ENCODE peak calls at places on chromosomes 2 and 18, in six cellular contexts. W is AG04450, M is choroid plexus epithelial cell, L is nephron progenitor cell, U is A549, R is cardiac muscle cell. G is an unnamed sample.
A peak's percentile ranks its signal among the peaks of the same experiment; 100 is the strongest.

GRCh38 chr2:180910831-180911665 is 69.4 kb upstream of the UBE2E3 start:
- DNase-seq in W (no peak), U (no peak), M (no peak), L (peak; percentile 2), R (no peak), G (no peak)

GRCh38 chr2:55616509-55617159 is 788 bp downstream of the PPP4R3B start:
- DNase-seq in L (no peak), W (no peak), R (peak; percentile 71), M (peak; percentile 88), U (peak; percentile 62), G (peak; percentile 61)

GRCh38 chr2:124289060-124289459 is 264.0 kb downstream of the CNTNAP5 start:
- DNase-seq in W (no peak), L (no peak), R (no peak), U (no peak), M (no peak), G (no peak)

GRCh38 chr2:158321264-158321663 is 135.3 kb downstream of the CCDC148 start:
- DNase-seq in W (no peak), R (peak; percentile 48), U (no peak), M (peak; percentile 70), L (no peak), G (peak; percentile 14)

GRCh38 chr2:27509326-27509725 is 12.7 kb downstream of the GCKR start:
- DNase-seq in W (peak; percentile 13), R (peak; percentile 56), L (no peak), M (peak; percentile 75), U (no peak), G (peak; percentile 27)

GRCh38 chr2:42843131-42843530 is 50.7 kb upstream of the HAAO start:
- DNase-seq in W (no peak), M (no peak), L (no peak), R (no peak), U (no peak), G (no peak)

GRCh38 chr2:20525041-20526035 is 78.5 kb downstream of the RHOB start:
- DNase-seq in W (no peak), R (peak; percentile 71), M (peak; percentile 86), U (peak; percentile 55), L (no peak), G (peak; percentile 79)

GRCh38 chr2:207073791-207074678 is 91.7 kb downstream of the KLF7 start:
- DNase-seq in U (no peak), W (no peak), R (no peak), L (no peak), M (peak; percentile 41), G (peak; percentile 12)

GRCh38 chr2:109144271-109144670 is 15.3 kb downstream of the SH3RF3 start:
- DNase-seq in U (no peak), R (no peak), W (no peak), M (no peak), L (no peak), G (no peak)

GRCh38 chr18:36186461-36187137 is 698 bp upstream of the MOCOS start:
- DNase-seq in M (no peak), U (peak; percentile 22), W (no peak), L (peak; percentile 22), R (peak; percentile 40), G (no peak)

GRCh38 chr18:59101830-59102414 is 37.8 kb upstream of the SEC11C start:
- DNase-seq in M (no peak), W (no peak), L (no peak), U (no peak), R (no peak), G (no peak)

GRCh38 chr2:196849895-196850294 is 40.7 kb upstream of the C2orf66 start:
- DNase-seq in M (peak; percentile 56), L (no peak), R (peak; percentile 63), W (no peak), U (peak; percentile 58), G (peak; percentile 41)

GRCh38 chr2:1510184-1510583 is 96.9 kb downstream of the TPO start:
- DNase-seq in R (no peak), U (no peak), L (no peak), M (no peak), W (no peak), G (no peak)

GRCh38 chr2:240255165-240255491 is 114.7 kb upstream of the OTOS start:
- DNase-seq in M (no peak), R (no peak), W (no peak), U (no peak), L (no peak), G (no peak)

GRCh38 chr2:177143444-177143843 is 69.2 kb upstream of the HNRNPA3 start:
- DNase-seq in W (no peak), L (no peak), R (peak; percentile 54), U (peak; percentile 55), M (peak; percentile 62), G (peak; percentile 63)

GRCh38 chr2:79857888-79858287 is 345.0 kb downstream of the CTNNA2 start:
- DNase-seq in L (no peak), W (no peak), U (no peak), M (no peak), R (no peak), G (no peak)

GRCh38 chr2:79850912-79851311 is 338.1 kb downstream of the CTNNA2 start:
- DNase-seq in W (no peak), M (no peak), L (no peak), U (no peak), R (no peak), G (no peak)

GRCh38 chr2:79860233-79861058 is 347.6 kb downstream of the CTNNA2 start:
- DNase-seq in M (peak; percentile 39), U (peak; percentile 54), W (no peak), R (no peak), L (no peak), G (peak; percentile 11)

GRCh38 chr2:79849949-79850348 is 337.1 kb downstream of the CTNNA2 start:
- DNase-seq in R (no peak), U (no peak), M (no peak), W (no peak), L (no peak), G (no peak)

DNA sequence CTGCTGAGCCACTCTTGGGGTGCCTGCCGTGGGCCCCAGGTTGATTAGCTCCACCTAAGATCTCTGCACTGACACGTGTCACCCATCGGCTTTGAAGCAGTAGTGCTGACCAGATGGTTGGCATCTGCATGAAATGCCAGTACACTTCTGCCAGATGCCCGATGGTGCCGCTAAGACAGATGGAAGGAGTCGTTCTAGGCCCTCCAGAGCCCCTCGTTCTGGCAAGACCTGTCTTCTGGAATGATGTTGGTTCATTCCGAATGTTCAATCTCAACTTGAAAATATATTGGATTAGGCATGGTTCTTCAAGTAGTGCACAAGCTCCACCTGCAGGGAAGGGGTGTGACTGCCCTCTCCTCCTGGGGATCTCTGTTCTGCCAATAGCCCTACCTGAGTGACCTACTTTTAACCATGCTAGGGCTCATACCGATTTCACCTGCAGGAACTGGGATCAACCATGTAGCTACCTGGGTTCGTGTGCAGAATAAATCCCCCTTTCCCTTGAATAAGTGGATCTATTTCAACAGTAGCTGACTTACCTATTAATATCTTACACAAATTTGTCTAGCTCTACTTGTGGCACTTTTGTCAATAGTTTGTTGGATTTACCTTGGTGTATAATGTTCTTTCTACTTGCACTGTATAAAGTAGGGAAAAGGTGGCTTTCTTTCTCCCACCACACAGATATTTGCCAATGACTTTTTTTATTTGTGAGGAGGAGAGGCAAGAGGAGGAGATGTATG is 342.6 kb downstream of the CTNNA2 start:
- DNase-seq in W (no peak), R (no peak), L (no peak), M (peak; percentile 8), U (peak; percentile 20), G (no peak)
- TF ChIP-seq CTCF in W (peak; percentile 57), R (no peak), L (peak; percentile 45), M (peak; percentile 38), U (peak; percentile 20), G (peak; percentile 8)

DNA sequence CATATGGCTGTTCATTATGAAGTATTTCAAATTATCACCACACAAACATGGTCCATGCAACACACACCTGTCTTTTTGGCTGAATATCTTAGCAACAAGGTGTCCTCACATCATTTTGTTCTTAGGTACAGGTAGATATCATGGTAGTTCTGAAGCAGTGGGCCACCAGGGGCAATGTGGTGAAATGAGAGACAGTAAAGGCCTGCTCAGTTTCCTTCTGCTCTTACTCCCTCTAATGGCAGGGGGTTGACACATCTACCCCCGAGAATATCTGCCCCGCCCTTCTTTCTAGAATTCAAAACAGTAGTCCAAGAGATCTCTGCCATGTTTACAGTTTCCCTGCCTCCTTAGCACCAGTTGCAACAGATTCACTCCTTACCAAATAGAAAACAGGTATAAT is 147.0 kb upstream of the KLHL14 start:
- DNase-seq in L (peak; percentile 20), U (peak; percentile 38), W (no peak), M (peak; percentile 51), R (no peak), G (no peak)
- TF ChIP-seq CTCF in L (peak; percentile 64), U (no peak), W (peak; percentile 15), M (peak; percentile 63), R (peak; percentile 22), G (no peak)

GRCh38 chr2:64144057-64145013 is at the start of gene PELI1:
- DNase-seq in R (peak; percentile 99), M (peak; percentile 99), U (peak; percentile 99), W (peak; percentile 89), L (peak; percentile 94), G (peak; percentile 97)
- TF ChIP-seq CTCF in R (peak; percentile 30), M (peak; percentile 14), U (peak; percentile 24), W (no peak), L (no peak), G (peak; percentile 9)

GRCh38 chr2:122166820-122167219 is 411.4 kb downstream of the TSN start:
- DNase-seq in L (no peak), U (no peak), W (no peak), R (no peak), M (no peak), G (no peak)

GRCh38 chr2:122164964-122165363 is 409.5 kb downstream of the TSN start:
- DNase-seq in L (no peak), M (no peak), R (no peak), U (no peak), W (no peak), G (no peak)

GRCh38 chr2:122172812-122173211 is 417.4 kb downstream of the TSN start:
- DNase-seq in W (no peak), U (no peak), M (no peak), L (no peak), R (no peak), G (no peak)

GRCh38 chr2:122167561-122167960 is 412.1 kb downstream of the TSN start:
- DNase-seq in W (no peak), L (peak; percentile 10), U (no peak), M (no peak), R (no peak), G (no peak)

DNA sequence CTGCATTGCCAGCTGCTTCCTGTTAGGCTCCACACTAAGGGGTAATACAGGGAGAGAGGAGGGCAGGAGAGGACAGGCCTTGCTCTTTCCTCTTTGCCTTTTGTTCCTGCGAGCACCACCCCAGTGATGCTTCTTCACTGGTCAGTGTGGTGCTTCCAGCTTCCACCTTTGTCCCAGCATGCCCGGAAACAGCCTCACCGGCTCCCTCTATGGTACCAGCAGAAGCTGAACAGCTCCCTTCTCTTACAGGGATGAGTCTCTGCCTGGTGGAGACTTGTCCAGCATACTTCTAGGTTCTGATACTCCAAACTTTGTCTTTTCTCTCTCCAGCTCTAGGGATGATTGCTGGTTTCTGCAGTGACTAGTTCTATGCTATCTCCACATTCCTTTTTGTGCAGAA is 413.3 kb downstream of the TSN start:
- DNase-seq in M (no peak), L (no peak), R (peak; percentile 28), W (no peak), U (no peak), G (no peak)
- TF ChIP-seq CTCF in M (no peak), L (no peak), R (peak; percentile 42), W (no peak), U (no peak), G (no peak)

GRCh38 chr2:230322561-230323384 is 4.2 kb upstream of the SP140L start:
- DNase-seq in R (no peak), M (no peak), L (no peak), W (no peak), U (no peak), G (no peak)
- TF ChIP-seq CTCF in R (no peak), M (peak; percentile 31), L (no peak), W (peak; percentile 28), U (peak; percentile 12), G (peak; percentile 29)

GRCh38 chr2:10678225-10678624 is 11.6 kb downstream of the NOL10 start:
- DNase-seq in L (no peak), W (no peak), M (peak; percentile 11), R (no peak), U (no peak), G (no peak)
- TF ChIP-seq CTCF in L (peak; percentile 19), W (peak; percentile 35), M (peak; percentile 40), R (peak; percentile 24), U (peak; percentile 23), G (peak; percentile 30)

G was measured in fibroblast of villous mesenchyme.